ENCODE peak calls at places on chromosomes 5 and 9, in four cellular contexts. One of them, this sample, is unnamed.

GRCh38 chr9:125495137-125496119 is 211.6 kb downstream of the MAPKAP1 start:
- DNase-seq in ovary: no peak
- DNase-seq in CD4-positive, CD25-positive, alpha-beta regulatory T cell: no peak
- DNase-seq in heart right ventricle: no peak
- DNase-seq in this sample: no peak

GRCh38 chr9:136385015-136385414 is 11.5 kb upstream of the CARD9 start:
- DNase-seq in ovary: no peak
- DNase-seq in CD4-positive, CD25-positive, alpha-beta regulatory T cell: peak
- DNase-seq in heart right ventricle: no peak
- DNase-seq in this sample: no peak

GRCh38 chr5:107673368-107674136 is 2.8 kb upstream of the EFNA5 start:
- DNase-seq in CD4-positive, CD25-positive, alpha-beta regulatory T cell: peak
- DNase-seq in ovary: peak
- DNase-seq in heart right ventricle: peak
- DNase-seq in this sample: peak

GRCh38 chr5:102737161-102737560 is 17.9 kb upstream of the PAM start:
- DNase-seq in CD4-positive, CD25-positive, alpha-beta regulatory T cell: no peak
- DNase-seq in heart right ventricle: no peak
- DNase-seq in ovary: no peak
- DNase-seq in this sample: no peak

GRCh38 chr5:138032028-138032571 is 779 bp downstream of the FAM13B start:
- DNase-seq in CD4-positive, CD25-positive, alpha-beta regulatory T cell: no peak
- DNase-seq in heart right ventricle: peak
- DNase-seq in ovary: no peak
- DNase-seq in this sample: peak

GRCh38 chr5:43332401-43332800 is 19.2 kb upstream of the HMGCS1 start:
- DNase-seq in ovary: no peak
- DNase-seq in heart right ventricle: no peak
- DNase-seq in CD4-positive, CD25-positive, alpha-beta regulatory T cell: no peak
- DNase-seq in this sample: no peak

GRCh38 chr9:98287383-98287782 is 31.9 kb upstream of the TBC1D2 start:
- DNase-seq in CD4-positive, CD25-positive, alpha-beta regulatory T cell: no peak
- DNase-seq in heart right ventricle: no peak
- DNase-seq in ovary: no peak
- DNase-seq in this sample: no peak

GRCh38 chr5:98510111-98510510 is 263.4 kb upstream of the RGMB start:
- DNase-seq in ovary: no peak
- DNase-seq in CD4-positive, CD25-positive, alpha-beta regulatory T cell: no peak
- DNase-seq in heart right ventricle: no peak
- DNase-seq in this sample: no peak

GRCh38 chr5:150214289-150214688 is 24.4 kb downstream of the SLC6A7 start:
- DNase-seq in heart right ventricle: peak
- DNase-seq in CD4-positive, CD25-positive, alpha-beta regulatory T cell: no peak
- DNase-seq in ovary: no peak
- DNase-seq in this sample: peak

GRCh38 chr5:163565931-163566608 is 60.7 kb downstream of the MAT2B start:
- DNase-seq in CD4-positive, CD25-positive, alpha-beta regulatory T cell: peak
- DNase-seq in ovary: no peak
- DNase-seq in heart right ventricle: no peak
- DNase-seq in this sample: no peak

GRCh38 chr9:127092041-127092608 is 30.3 kb downstream of the ANGPTL2 start:
- DNase-seq in ovary: no peak
- DNase-seq in CD4-positive, CD25-positive, alpha-beta regulatory T cell: no peak
- DNase-seq in heart right ventricle: no peak
- DNase-seq in this sample: no peak

GRCh38 chr9:133599470-133600173 is 9.6 kb downstream of the FAM163B start:
- DNase-seq in heart right ventricle: no peak
- DNase-seq in ovary: no peak
- DNase-seq in CD4-positive, CD25-positive, alpha-beta regulatory T cell: no peak
- DNase-seq in this sample: no peak

GRCh38 chr5:79547429-79547822 is 33.5 kb upstream of the HOMER1 start:
- DNase-seq in ovary: no peak
- DNase-seq in heart right ventricle: no peak
- DNase-seq in CD4-positive, CD25-positive, alpha-beta regulatory T cell: no peak
- DNase-seq in this sample: no peak

GRCh38 chr5:8756498-8757084 is 789.3 kb downstream of the SEMA5A start:
- DNase-seq in heart right ventricle: no peak
- DNase-seq in CD4-positive, CD25-positive, alpha-beta regulatory T cell: no peak
- DNase-seq in ovary: no peak
- DNase-seq in this sample: no peak

GRCh38 chr5:9903806-9904205 is 273.7 kb upstream of the TAS2R1 start:
- DNase-seq in heart right ventricle: no peak
- DNase-seq in CD4-positive, CD25-positive, alpha-beta regulatory T cell: no peak
- DNase-seq in ovary: no peak
- DNase-seq in this sample: no peak

GRCh38 chr9:19464764-19465570 is 56.2 kb downstream of the ACER2 start:
- DNase-seq in CD4-positive, CD25-positive, alpha-beta regulatory T cell: peak
- DNase-seq in ovary: peak
- DNase-seq in heart right ventricle: peak
- DNase-seq in this sample: peak

GRCh38 chr5:167511-167910 is 23.8 kb upstream of the LRRC14B start:
- DNase-seq in CD4-positive, CD25-positive, alpha-beta regulatory T cell: no peak
- DNase-seq in heart right ventricle: no peak
- DNase-seq in ovary: no peak
- DNase-seq in this sample: no peak

GRCh38 chr9:37925006-37925405 is 21.1 kb upstream of the SLC25A51 start:
- DNase-seq in ovary: no peak
- DNase-seq in CD4-positive, CD25-positive, alpha-beta regulatory T cell: no peak
- DNase-seq in heart right ventricle: no peak
- DNase-seq in this sample: peak

GRCh38 chr9:122394265-122395242 is 23.7 kb downstream of the PTGS1 start:
- DNase-seq in ovary: no peak
- DNase-seq in heart right ventricle: peak
- DNase-seq in CD4-positive, CD25-positive, alpha-beta regulatory T cell: no peak
- DNase-seq in this sample: peak

GRCh38 chr5:140347382-140347781 is 979 bp upstream of the HBEGF start:
- DNase-seq in ovary: no peak
- DNase-seq in heart right ventricle: peak
- DNase-seq in CD4-positive, CD25-positive, alpha-beta regulatory T cell: no peak
- DNase-seq in this sample: peak

GRCh38 chr9:76759726-76760125 is 4.5 kb upstream of the PCA3 start:
- DNase-seq in ovary: no peak
- DNase-seq in CD4-positive, CD25-positive, alpha-beta regulatory T cell: no peak
- DNase-seq in heart right ventricle: no peak
- DNase-seq in this sample: no peak

GRCh38 chr5:57488308-57488955 is 5.8 kb upstream of the ACTBL2 start:
- DNase-seq in CD4-positive, CD25-positive, alpha-beta regulatory T cell: no peak
- DNase-seq in ovary: no peak
- DNase-seq in heart right ventricle: peak
- DNase-seq in this sample: no peak

GRCh38 chr5:130425405-130425804 is 521.1 kb downstream of the CHSY3 start:
- DNase-seq in heart right ventricle: no peak
- DNase-seq in CD4-positive, CD25-positive, alpha-beta regulatory T cell: no peak
- DNase-seq in ovary: no peak
- DNase-seq in this sample: no peak

GRCh38 chr5:173509060-173509459 is 107.4 kb downstream of the BOD1 start:
- DNase-seq in ovary: no peak
- DNase-seq in heart right ventricle: no peak
- DNase-seq in CD4-positive, CD25-positive, alpha-beta regulatory T cell: no peak
- DNase-seq in this sample: no peak

GRCh38 chr5:150211156-150212030 is 21.5 kb downstream of the SLC6A7 start:
- DNase-seq in heart right ventricle: no peak
- DNase-seq in CD4-positive, CD25-positive, alpha-beta regulatory T cell: no peak
- DNase-seq in ovary: no peak
- DNase-seq in this sample: no peak

GRCh38 chr5:9716838-9717281 is 86.7 kb upstream of the TAS2R1 start:
- DNase-seq in CD4-positive, CD25-positive, alpha-beta regulatory T cell: no peak
- DNase-seq in heart right ventricle: no peak
- DNase-seq in ovary: no peak
- DNase-seq in this sample: no peak

GRCh38 chr5:27906911-27907590 is 868.7 kb upstream of the CDH9 start:
- DNase-seq in CD4-positive, CD25-positive, alpha-beta regulatory T cell: no peak
- DNase-seq in ovary: no peak
- DNase-seq in heart right ventricle: no peak
- DNase-seq in this sample: no peak

GRCh38 chr9:129544766-129545165 is 76.1 kb downstream of the C9orf50 start:
- DNase-seq in CD4-positive, CD25-positive, alpha-beta regulatory T cell: no peak
- DNase-seq in ovary: no peak
- DNase-seq in heart right ventricle: no peak
- DNase-seq in this sample: no peak

GRCh38 chr9:137454506-137455360 is 4.4 kb downstream of the NSMF start:
- DNase-seq in CD4-positive, CD25-positive, alpha-beta regulatory T cell: no peak
- DNase-seq in heart right ventricle: no peak
- DNase-seq in ovary: peak
- DNase-seq in this sample: peak
- H3K27ac ChIP-seq in CD4-positive, CD25-positive, alpha-beta regulatory T cell: peak
- H3K27ac ChIP-seq in heart right ventricle: no peak
- H3K27ac ChIP-seq in ovary: no peak
- H3K27ac ChIP-seq in this sample: no peak

GRCh38 chr5:135979510-135979909 is 24.7 kb upstream of the LECT2 start:
- DNase-seq in ovary: no peak
- DNase-seq in heart right ventricle: peak
- DNase-seq in CD4-positive, CD25-positive, alpha-beta regulatory T cell: no peak
- DNase-seq in this sample: no peak
- H3K27ac ChIP-seq in ovary: no peak
- H3K27ac ChIP-seq in heart right ventricle: no peak
- H3K27ac ChIP-seq in CD4-positive, CD25-positive, alpha-beta regulatory T cell: no peak
- H3K27ac ChIP-seq in this sample: peak

GRCh38 chr5:115431116-115431515 is 113.5 kb downstream of the FEM1C start:
- DNase-seq in heart right ventricle: no peak
- DNase-seq in CD4-positive, CD25-positive, alpha-beta regulatory T cell: no peak
- DNase-seq in ovary: no peak
- DNase-seq in this sample: no peak
- H3K27ac ChIP-seq in heart right ventricle: no peak
- H3K27ac ChIP-seq in CD4-positive, CD25-positive, alpha-beta regulatory T cell: no peak
- H3K27ac ChIP-seq in ovary: no peak
- H3K27ac ChIP-seq in this sample: no peak

DNA sequence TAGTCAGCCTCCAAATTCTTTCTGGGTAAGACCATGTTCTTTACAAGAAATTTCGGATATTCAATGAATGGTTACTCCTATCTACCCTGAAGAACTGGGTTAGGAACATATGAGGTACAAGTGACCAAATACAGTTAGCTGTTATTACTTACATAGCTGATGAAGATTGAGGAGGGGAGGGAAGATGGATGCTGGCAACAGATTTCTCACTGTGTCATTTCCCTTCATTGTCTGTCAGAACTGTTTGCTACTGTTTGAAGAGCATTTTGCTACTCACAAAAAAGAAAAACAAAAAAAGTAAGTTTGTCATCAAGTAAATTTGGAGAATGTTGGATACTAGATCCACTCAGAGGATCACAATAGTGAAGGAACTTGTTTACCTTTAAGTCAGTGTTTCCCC is 53.7 kb downstream of the ENC1 start:
- DNase-seq in ovary: no peak
- DNase-seq in CD4-positive, CD25-positive, alpha-beta regulatory T cell: no peak
- DNase-seq in heart right ventricle: no peak
- DNase-seq in this sample: no peak
- H3K27ac ChIP-seq in ovary: no peak
- H3K27ac ChIP-seq in CD4-positive, CD25-positive, alpha-beta regulatory T cell: no peak
- H3K27ac ChIP-seq in heart right ventricle: no peak
- H3K27ac ChIP-seq in this sample: peak

GRCh38 chr5:11385251-11385900 is 518.9 kb downstream of the CTNND2 start:
- DNase-seq in CD4-positive, CD25-positive, alpha-beta regulatory T cell: no peak
- DNase-seq in heart right ventricle: no peak
- DNase-seq in ovary: no peak
- DNase-seq in this sample: no peak
- H3K27ac ChIP-seq in CD4-positive, CD25-positive, alpha-beta regulatory T cell: no peak
- H3K27ac ChIP-seq in heart right ventricle: no peak
- H3K27ac ChIP-seq in ovary: no peak
- H3K27ac ChIP-seq in this sample: no peak

GRCh38 chr5:15499528-15500325 is at the start of gene FBXL7:
- DNase-seq in heart right ventricle: peak
- DNase-seq in CD4-positive, CD25-positive, alpha-beta regulatory T cell: no peak
- DNase-seq in ovary: peak
- DNase-seq in this sample: peak
- H3K27ac ChIP-seq in heart right ventricle: peak
- H3K27ac ChIP-seq in CD4-positive, CD25-positive, alpha-beta regulatory T cell: no peak
- H3K27ac ChIP-seq in ovary: peak
- H3K27ac ChIP-seq in this sample: peak